ENCODE peak calls at places on chromosomes 7 and 10, in eight cellular contexts. One of them, this sample, is unnamed.

GRCh38 chr7:52080493-52080892 is 763.9 kb upstream of the COBL start:
- DNase-seq in fibroblast of lung: no peak
- DNase-seq in cardiac fibroblast: no peak
- DNase-seq in GM12878: no peak
- DNase-seq in bronchial epithelial cell: peak
- DNase-seq in left ventricle myocardium inferior: no peak
- DNase-seq in lung: no peak
- DNase-seq in Peyer's patch: no peak
- DNase-seq in this sample: no peak

GRCh38 chr7:29987821-29988317 is 1.7 kb downstream of the SCRN1 start:
- DNase-seq in fibroblast of lung: peak
- DNase-seq in cardiac fibroblast: peak
- DNase-seq in GM12878: no peak
- DNase-seq in bronchial epithelial cell: peak
- DNase-seq in left ventricle myocardium inferior: no peak
- DNase-seq in lung: no peak
- DNase-seq in Peyer's patch: peak
- DNase-seq in this sample: peak

GRCh38 chr10:132507467-132507955 is 30.1 kb upstream of the INPP5A start:
- DNase-seq in fibroblast of lung: no peak
- DNase-seq in cardiac fibroblast: no peak
- DNase-seq in GM12878: no peak
- DNase-seq in bronchial epithelial cell: no peak
- DNase-seq in left ventricle myocardium inferior: no peak
- DNase-seq in lung: no peak
- DNase-seq in Peyer's patch: no peak
- DNase-seq in this sample: no peak

GRCh38 chr10:120156614-120157274 is 264.2 kb downstream of the SEC23IP start:
- DNase-seq in fibroblast of lung: no peak
- DNase-seq in cardiac fibroblast: no peak
- DNase-seq in GM12878: peak
- DNase-seq in bronchial epithelial cell: no peak
- DNase-seq in left ventricle myocardium inferior: no peak
- DNase-seq in lung: no peak
- DNase-seq in Peyer's patch: no peak
- DNase-seq in this sample: no peak

GRCh38 chr7:111855161-111855841 is 293.0 kb upstream of the IMMP2L start:
- DNase-seq in fibroblast of lung: peak
- DNase-seq in cardiac fibroblast: peak
- DNase-seq in GM12878: peak
- DNase-seq in bronchial epithelial cell: peak
- DNase-seq in left ventricle myocardium inferior: no peak
- DNase-seq in lung: no peak
- DNase-seq in Peyer's patch: no peak
- DNase-seq in this sample: peak

GRCh38 chr10:34131152-34131551 is 683.9 kb downstream of the PARD3 start:
- DNase-seq in fibroblast of lung: no peak
- DNase-seq in cardiac fibroblast: no peak
- DNase-seq in GM12878: no peak
- DNase-seq in bronchial epithelial cell: no peak
- DNase-seq in left ventricle myocardium inferior: no peak
- DNase-seq in lung: no peak
- DNase-seq in Peyer's patch: no peak
- DNase-seq in this sample: no peak

GRCh38 chr10:24851595-24851994 is 100.8 kb downstream of the PRTFDC1 start:
- DNase-seq in fibroblast of lung: peak
- DNase-seq in cardiac fibroblast: peak
- DNase-seq in GM12878: no peak
- DNase-seq in bronchial epithelial cell: peak
- DNase-seq in left ventricle myocardium inferior: no peak
- DNase-seq in lung: peak
- DNase-seq in Peyer's patch: no peak
- DNase-seq in this sample: no peak

GRCh38 chr7:45131891-45132290 is 20.4 kb upstream of the TBRG4 start:
- DNase-seq in fibroblast of lung: no peak
- DNase-seq in cardiac fibroblast: no peak
- DNase-seq in GM12878: no peak
- DNase-seq in bronchial epithelial cell: no peak
- DNase-seq in left ventricle myocardium inferior: no peak
- DNase-seq in lung: no peak
- DNase-seq in Peyer's patch: no peak
- DNase-seq in this sample: no peak

GRCh38 chr10:119567978-119568377 is 25.5 kb upstream of the RGS10 start:
- DNase-seq in fibroblast of lung: no peak
- DNase-seq in cardiac fibroblast: no peak
- DNase-seq in GM12878: no peak
- DNase-seq in bronchial epithelial cell: no peak
- DNase-seq in left ventricle myocardium inferior: no peak
- DNase-seq in lung: no peak
- DNase-seq in Peyer's patch: no peak
- DNase-seq in this sample: no peak

GRCh38 chr7:44292876-44293560 is 32.4 kb downstream of the CAMK2B start:
- DNase-seq in fibroblast of lung: no peak
- DNase-seq in cardiac fibroblast: no peak
- DNase-seq in GM12878: no peak
- DNase-seq in bronchial epithelial cell: no peak
- DNase-seq in left ventricle myocardium inferior: no peak
- DNase-seq in lung: peak
- DNase-seq in Peyer's patch: peak
- DNase-seq in this sample: no peak

DNA sequence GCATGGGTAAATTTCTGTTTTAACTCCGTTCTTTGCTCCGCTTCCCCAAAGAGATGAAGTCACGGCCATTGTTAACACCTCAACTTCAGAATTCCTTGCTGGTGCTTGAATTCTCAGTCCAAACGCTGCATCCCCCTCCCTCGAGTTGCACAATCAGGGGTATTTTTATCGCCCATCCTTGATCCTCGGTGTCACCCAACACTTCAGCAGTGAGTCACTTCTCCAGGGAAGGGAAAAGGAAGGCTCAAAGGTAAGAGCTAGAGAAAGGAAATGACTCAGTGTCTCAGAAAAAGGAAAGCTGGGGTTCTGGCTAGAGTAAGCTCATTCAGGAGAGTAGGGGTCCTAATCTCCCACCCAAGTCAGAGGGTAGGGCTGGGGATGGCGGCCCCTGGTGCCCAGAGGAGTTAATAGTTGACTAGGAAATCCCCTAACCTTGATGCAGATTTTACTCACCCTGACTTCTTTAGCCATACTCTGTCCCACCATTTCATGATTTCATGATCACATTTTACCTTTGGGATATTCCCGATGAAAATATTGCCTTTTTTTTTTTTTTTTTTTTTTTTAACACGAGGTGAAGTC is 39.8 kb upstream of the TRIM8 start:
- DNase-seq in fibroblast of lung: peak
- DNase-seq in cardiac fibroblast: peak
- DNase-seq in GM12878: no peak
- DNase-seq in bronchial epithelial cell: peak
- DNase-seq in left ventricle myocardium inferior: no peak
- DNase-seq in lung: no peak
- DNase-seq in Peyer's patch: no peak
- DNase-seq in this sample: no peak
- TF ChIP-seq CTCF in fibroblast of lung: no peak
- TF ChIP-seq CTCF in cardiac fibroblast: no peak
- TF ChIP-seq CTCF in GM12878: no peak
- TF ChIP-seq CTCF in bronchial epithelial cell: no peak
- TF ChIP-seq CTCF in left ventricle myocardium inferior: no peak
- TF ChIP-seq CTCF in lung: no peak
- TF ChIP-seq CTCF in Peyer's patch: no peak
- TF ChIP-seq CTCF in this sample: no peak

GRCh38 chr10:70109064-70109729 is 23.4 kb downstream of the AIFM2 start:
- DNase-seq in fibroblast of lung: no peak
- DNase-seq in cardiac fibroblast: no peak
- DNase-seq in GM12878: no peak
- DNase-seq in bronchial epithelial cell: no peak
- DNase-seq in left ventricle myocardium inferior: no peak
- DNase-seq in lung: no peak
- DNase-seq in Peyer's patch: no peak
- DNase-seq in this sample: no peak

GRCh38 chr10:70111496-70111895 is 21.1 kb downstream of the AIFM2 start:
- DNase-seq in fibroblast of lung: no peak
- DNase-seq in cardiac fibroblast: no peak
- DNase-seq in GM12878: no peak
- DNase-seq in bronchial epithelial cell: no peak
- DNase-seq in left ventricle myocardium inferior: no peak
- DNase-seq in lung: no peak
- DNase-seq in Peyer's patch: no peak
- DNase-seq in this sample: no peak

GRCh38 chr10:70101668-70102067 is 31.0 kb downstream of the AIFM2 start:
- DNase-seq in fibroblast of lung: no peak
- DNase-seq in cardiac fibroblast: no peak
- DNase-seq in GM12878: no peak
- DNase-seq in bronchial epithelial cell: no peak
- DNase-seq in left ventricle myocardium inferior: no peak
- DNase-seq in lung: no peak
- DNase-seq in Peyer's patch: no peak
- DNase-seq in this sample: no peak

GRCh38 chr10:70106958-70107791 is 25.4 kb downstream of the AIFM2 start:
- DNase-seq in fibroblast of lung: no peak
- DNase-seq in cardiac fibroblast: peak
- DNase-seq in GM12878: peak
- DNase-seq in bronchial epithelial cell: no peak
- DNase-seq in left ventricle myocardium inferior: no peak
- DNase-seq in lung: no peak
- DNase-seq in Peyer's patch: no peak
- DNase-seq in this sample: no peak
- H3K4me3 ChIP-seq in fibroblast of lung: no peak
- H3K4me3 ChIP-seq in cardiac fibroblast: no peak
- H3K4me3 ChIP-seq in GM12878: peak
- H3K4me3 ChIP-seq in bronchial epithelial cell: no peak
- H3K4me3 ChIP-seq in left ventricle myocardium inferior: no peak
- H3K4me3 ChIP-seq in lung: no peak
- H3K4me3 ChIP-seq in Peyer's patch: no peak
- H3K4me3 ChIP-seq in this sample: no peak

GRCh38 chr10:127869329-127869728 is 23.4 kb downstream of the CLRN3 start:
- DNase-seq in fibroblast of lung: no peak
- DNase-seq in cardiac fibroblast: no peak
- DNase-seq in GM12878: no peak
- DNase-seq in bronchial epithelial cell: peak
- DNase-seq in left ventricle myocardium inferior: no peak
- DNase-seq in lung: no peak
- DNase-seq in Peyer's patch: no peak
- DNase-seq in this sample: no peak
- TF ChIP-seq CTCF in fibroblast of lung: no peak
- TF ChIP-seq CTCF in cardiac fibroblast: no peak
- TF ChIP-seq CTCF in GM12878: no peak
- TF ChIP-seq CTCF in bronchial epithelial cell: no peak
- TF ChIP-seq CTCF in left ventricle myocardium inferior: no peak
- TF ChIP-seq CTCF in lung: no peak
- TF ChIP-seq CTCF in Peyer's patch: no peak
- TF ChIP-seq CTCF in this sample: no peak

GRCh38 chr7:155508372-155509024 is 37.9 kb downstream of the CNPY1 start:
- DNase-seq in fibroblast of lung: no peak
- DNase-seq in cardiac fibroblast: no peak
- DNase-seq in GM12878: no peak
- DNase-seq in bronchial epithelial cell: no peak
- DNase-seq in left ventricle myocardium inferior: no peak
- DNase-seq in lung: no peak
- DNase-seq in Peyer's patch: no peak
- DNase-seq in this sample: no peak
- H3K4me3 ChIP-seq in fibroblast of lung: no peak
- H3K4me3 ChIP-seq in cardiac fibroblast: no peak
- H3K4me3 ChIP-seq in GM12878: no peak
- H3K4me3 ChIP-seq in bronchial epithelial cell: no peak
- H3K4me3 ChIP-seq in left ventricle myocardium inferior: no peak
- H3K4me3 ChIP-seq in lung: no peak
- H3K4me3 ChIP-seq in Peyer's patch: no peak
- H3K4me3 ChIP-seq in this sample: no peak

GRCh38 chr10:114550756-114551290 is 107.3 kb downstream of the ABLIM1 start:
- DNase-seq in fibroblast of lung: peak
- DNase-seq in cardiac fibroblast: peak
- DNase-seq in GM12878: no peak
- DNase-seq in bronchial epithelial cell: peak
- DNase-seq in left ventricle myocardium inferior: no peak
- DNase-seq in lung: no peak
- DNase-seq in Peyer's patch: no peak
- DNase-seq in this sample: no peak
- TF ChIP-seq CTCF in fibroblast of lung: peak
- TF ChIP-seq CTCF in cardiac fibroblast: peak
- TF ChIP-seq CTCF in GM12878: peak
- TF ChIP-seq CTCF in bronchial epithelial cell: no peak
- TF ChIP-seq CTCF in left ventricle myocardium inferior: peak
- TF ChIP-seq CTCF in lung: peak
- TF ChIP-seq CTCF in Peyer's patch: peak
- TF ChIP-seq CTCF in this sample: no peak

GRCh38 chr7:25180592-25180923 is 47.7 kb downstream of the NPVF start:
- DNase-seq in fibroblast of lung: no peak
- DNase-seq in cardiac fibroblast: no peak
- DNase-seq in GM12878: no peak
- DNase-seq in bronchial epithelial cell: no peak
- DNase-seq in left ventricle myocardium inferior: no peak
- DNase-seq in lung: no peak
- DNase-seq in Peyer's patch: no peak
- DNase-seq in this sample: no peak
- H3K4me3 ChIP-seq in fibroblast of lung: peak
- H3K4me3 ChIP-seq in cardiac fibroblast: peak
- H3K4me3 ChIP-seq in GM12878: peak
- H3K4me3 ChIP-seq in bronchial epithelial cell: peak
- H3K4me3 ChIP-seq in left ventricle myocardium inferior: peak
- H3K4me3 ChIP-seq in lung: peak
- H3K4me3 ChIP-seq in Peyer's patch: peak
- H3K4me3 ChIP-seq in this sample: peak

GRCh38 chr10:93757136-93757535 is 600 bp upstream of the LGI1 start:
- DNase-seq in fibroblast of lung: no peak
- DNase-seq in cardiac fibroblast: no peak
- DNase-seq in GM12878: no peak
- DNase-seq in bronchial epithelial cell: no peak
- DNase-seq in left ventricle myocardium inferior: no peak
- DNase-seq in lung: no peak
- DNase-seq in Peyer's patch: no peak
- DNase-seq in this sample: no peak
- TF ChIP-seq CTCF in fibroblast of lung: no peak
- TF ChIP-seq CTCF in cardiac fibroblast: peak
- TF ChIP-seq CTCF in GM12878: no peak
- TF ChIP-seq CTCF in bronchial epithelial cell: no peak
- TF ChIP-seq CTCF in left ventricle myocardium inferior: no peak
- TF ChIP-seq CTCF in lung: no peak
- TF ChIP-seq CTCF in Peyer's patch: no peak
- TF ChIP-seq CTCF in this sample: no peak

DNA sequence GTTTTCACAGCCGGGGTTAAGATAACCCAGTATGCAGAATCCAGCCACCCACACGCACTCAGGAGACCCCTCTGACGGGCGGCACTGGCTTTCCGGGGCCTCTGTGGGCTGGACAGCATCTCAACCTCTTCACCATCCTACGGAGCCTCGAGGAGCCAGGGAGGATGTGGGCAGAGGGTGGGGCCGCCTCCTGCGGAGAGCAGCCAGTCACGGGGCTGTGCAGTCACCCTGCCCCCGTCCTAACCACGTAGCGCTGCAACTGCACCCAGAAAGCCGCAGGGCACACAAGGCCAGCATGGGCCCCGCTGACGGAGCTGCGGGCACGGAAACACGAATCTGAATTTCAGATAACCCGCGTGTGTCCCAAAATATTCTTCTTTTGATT is 270.3 kb downstream of the ELFN1 start:
- DNase-seq in fibroblast of lung: peak
- DNase-seq in cardiac fibroblast: peak
- DNase-seq in GM12878: peak
- DNase-seq in bronchial epithelial cell: no peak
- DNase-seq in left ventricle myocardium inferior: peak
- DNase-seq in lung: peak
- DNase-seq in Peyer's patch: peak
- DNase-seq in this sample: no peak
- H3K4me3 ChIP-seq in fibroblast of lung: no peak
- H3K4me3 ChIP-seq in cardiac fibroblast: no peak
- H3K4me3 ChIP-seq in GM12878: peak
- H3K4me3 ChIP-seq in bronchial epithelial cell: no peak
- H3K4me3 ChIP-seq in left ventricle myocardium inferior: peak
- H3K4me3 ChIP-seq in lung: no peak
- H3K4me3 ChIP-seq in Peyer's patch: peak
- H3K4me3 ChIP-seq in this sample: no peak

This sample was measured in AG04449.